ENCODE peak calls at places on chromosomes 4 and X, in seven cellular contexts. S is endodermal cell, P is dorsolateral prefrontal cortex, Z is Peyer's patch, Q is fibroblast of villous mesenchyme, M is K562, H is neuronal stem cell. D is an unnamed sample.
A peak's percentile ranks its signal among the peaks of the same experiment; 100 is the strongest.

GRCh38 chr4:142264961-142265360 is 581.1 kb downstream of the INPP4B start:
- DNase-seq in Z (no peak), P (no peak), S (no peak), M (no peak), H (no peak), Q (peak; percentile 58), D (no peak)

GRCh38 chrX:68743754-68744153 is 85.1 kb upstream of the EFNB1 start:
- DNase-seq in Q (no peak), S (no peak), H (no peak), M (peak; percentile 29), Z (peak; percentile 9), P (no peak), D (no peak)

GRCh38 chrX:78011846-78012245 is 42.4 kb upstream of the PGAM4 start:
- DNase-seq in S (no peak), M (no peak), Z (no peak), Q (no peak), H (no peak), P (no peak), D (no peak)

GRCh38 chr4:142350886-142351285 is 495.2 kb downstream of the INPP4B start:
- DNase-seq in Z (no peak), H (no peak), M (no peak), P (no peak), Q (peak; percentile 25), S (no peak), D (peak; percentile 37)

GRCh38 chr4:139665690-139666529 is at the start of gene MGST2:
- DNase-seq in H (peak; percentile 64), P (peak; percentile 55), Z (peak; percentile 93), M (peak; percentile 88), S (peak; percentile 90), Q (peak; percentile 72), D (peak; percentile 56)

GRCh38 chr4:78033859-78034258 is 23.3 kb upstream of the FRAS1 start:
- DNase-seq in M (no peak), P (no peak), Q (no peak), H (no peak), Z (no peak), S (no peak), D (no peak)

GRCh38 chr4:8765084-8765483 is 106.6 kb downstream of the HMX1 start:
- DNase-seq in S (peak; percentile 37), P (no peak), Q (no peak), M (no peak), Z (no peak), H (no peak), D (no peak)

GRCh38 chrX:22276781-22277180 is 4.1 kb downstream of the CBLL2 start:
- DNase-seq in Q (no peak), S (no peak), P (no peak), H (no peak), Z (no peak), M (no peak), D (peak; percentile 4)

GRCh38 chrX:132837126-132837525 is 121.3 kb downstream of the HS6ST2 start:
- DNase-seq in Z (no peak), S (no peak), M (no peak), H (no peak), Q (peak; percentile 59), P (no peak), D (no peak)

GRCh38 chrX:119757979-119758681 is at the start of gene SOWAHD:
- DNase-seq in Q (no peak), S (peak; percentile 85), P (no peak), Z (peak; percentile 85), M (peak; percentile 30), H (no peak), D (no peak)

GRCh38 chr4:15778191-15778741 is at the start of gene CD38:
- DNase-seq in M (no peak), Q (no peak), Z (peak; percentile 84), P (no peak), S (peak; percentile 78), H (peak; percentile 11), D (no peak)

GRCh38 chr4:151664289-151664688 is 96.5 kb downstream of the GATB start:
- DNase-seq in H (no peak), M (no peak), Z (no peak), P (no peak), S (no peak), Q (no peak), D (no peak)

GRCh38 chr4:151666501-151666900 is 94.3 kb downstream of the GATB start:
- DNase-seq in P (no peak), Z (no peak), Q (no peak), M (no peak), H (no peak), S (peak; percentile 13), D (no peak)

GRCh38 chr4:151665442-151666127 is 95.2 kb downstream of the GATB start:
- DNase-seq in S (peak; percentile 10), Z (no peak), H (no peak), P (no peak), Q (no peak), M (no peak), D (no peak)

GRCh38 chr4:151667025-151667424 is 93.8 kb downstream of the GATB start:
- DNase-seq in S (peak; percentile 19), Q (peak; percentile 14), P (no peak), M (no peak), H (no peak), Z (no peak), D (no peak)

GRCh38 chr4:151665022-151665421 is 95.8 kb downstream of the GATB start:
- DNase-seq in S (peak; percentile 29), Q (no peak), Z (no peak), H (no peak), P (no peak), M (no peak), D (no peak)
- H3K4me3 ChIP-seq in S (no peak overlapping the region), Q (no peak overlapping the region), Z (no peak overlapping the region), H (no peak overlapping the region), P (no peak overlapping the region), M (no peak overlapping the region), D (no peak overlapping the region)

GRCh38 chrX:118117069-118117405 is 427 bp upstream of the KLHL13 start:
- DNase-seq in Z (peak; percentile 46), S (no peak), M (peak; percentile 6), H (no peak), Q (no peak), P (no peak), D (no peak)
- H3K4me3 ChIP-seq in Z (peak overlapping the region; percentile 68), S (peak overlapping the region; percentile 58), M (peak overlapping the region; percentile 39), H (peak overlapping the region; percentile 73), Q (peak overlapping the region; percentile 51), P (peak overlapping the region; percentile 52), D (peak overlapping the region; percentile 55)

GRCh38 chrX:137574784-137575298 is 8.9 kb downstream of the ZIC3 start:
- DNase-seq in M (no peak), S (no peak), Z (no peak), P (no peak), Q (no peak), H (no peak), D (no peak)
- H3K4me3 ChIP-seq in M (no peak overlapping the region), S (peak overlapping the region; percentile 60), Z (no peak overlapping the region), P (no peak overlapping the region), Q (no peak overlapping the region), H (peak overlapping the region; percentile 76), D (no peak overlapping the region)

DNA sequence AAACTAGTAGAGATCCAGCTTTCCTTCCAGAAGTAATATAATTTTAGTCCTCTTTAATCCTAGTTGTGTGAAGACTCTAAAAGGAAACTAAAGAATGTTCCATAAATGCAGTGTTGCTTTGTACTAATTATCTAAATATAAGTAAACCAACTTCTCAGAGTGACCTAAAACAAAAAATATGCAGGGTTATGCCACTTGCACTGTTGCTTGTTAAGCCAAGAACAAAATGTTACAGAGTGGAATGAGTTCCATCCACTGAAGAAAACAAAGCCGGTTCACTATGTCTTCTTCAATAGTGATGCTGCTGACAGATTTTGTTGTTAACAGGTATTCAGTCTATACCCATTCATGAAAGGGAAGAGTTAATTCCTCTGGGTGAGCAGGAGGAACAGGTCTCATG is 252.0 kb upstream of the DIAPH2 start:
- DNase-seq in H (no peak), S (no peak), Q (peak; percentile 26), P (no peak), M (no peak), Z (no peak), D (no peak)
- H3K4me3 ChIP-seq in H (no peak overlapping the region), S (no peak overlapping the region), Q (no peak overlapping the region), P (no peak overlapping the region), M (no peak overlapping the region), Z (no peak overlapping the region), D (no peak overlapping the region)

GRCh38 chr4:306551-306961 is 1.3 kb upstream of the ZNF732 start:
- DNase-seq in Q (no peak), H (no peak), Z (no peak), M (no peak), P (no peak), S (no peak), D (no peak)

GRCh38 chr4:302381-302780 is 2.9 kb downstream of the ZNF732 start:
- DNase-seq in S (no peak), Q (no peak), Z (no peak), M (no peak), P (no peak), H (no peak), D (no peak)

DNA sequence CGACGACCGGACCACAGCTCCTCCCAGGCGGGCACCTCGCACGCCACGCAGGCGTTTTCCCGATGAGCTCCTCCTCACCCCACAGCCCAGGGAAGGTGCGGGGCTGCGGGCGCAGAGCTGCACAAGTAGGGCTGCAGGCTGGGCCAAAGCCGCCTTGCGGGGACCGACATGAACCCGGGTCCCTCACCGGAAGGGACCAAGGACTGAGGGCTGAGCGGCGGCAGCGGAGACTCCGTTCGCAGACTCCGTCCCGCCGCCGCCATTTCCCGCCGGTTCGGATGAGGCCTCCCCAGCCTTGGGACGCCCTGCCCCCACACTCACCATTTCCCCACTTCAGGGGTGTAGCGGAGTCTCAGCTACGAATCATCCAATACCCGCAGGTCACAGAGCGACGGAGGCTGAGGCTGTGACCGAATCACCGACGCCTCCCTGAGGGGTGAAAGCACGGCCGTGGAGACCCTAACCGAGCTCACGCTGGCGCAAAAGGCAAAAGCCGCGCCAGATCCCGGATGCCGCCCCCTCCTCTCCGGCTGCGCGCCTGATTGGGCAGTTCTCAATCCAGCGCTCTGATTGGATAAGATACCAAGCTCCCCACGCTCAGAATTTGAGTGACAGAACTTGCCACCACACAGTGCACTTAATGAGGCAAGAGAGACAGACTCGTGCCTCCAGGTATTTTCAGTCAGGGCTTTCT is at the start of gene ZNF732:
- DNase-seq in H (peak; percentile 87), M (peak; percentile 10), S (no peak), Z (no peak), P (peak; percentile 7), Q (peak; percentile 86), D (peak; percentile 13)
- H3K4me3 ChIP-seq in H (peak within 1 kb of the TSS; percentile 92), M (no peak within 1 kb of the TSS), S (peak within 1 kb of the TSS; percentile 80), Z (peak within 1 kb of the TSS; percentile 43), P (peak within 1 kb of the TSS; percentile 40), Q (peak within 1 kb of the TSS; percentile 65), D (peak within 1 kb of the TSS; percentile 44)

D was measured in skeletal muscle cell.